ENCODE peak calls at places on chromosomes 6 and 20, in seven cellular contexts. Q, J, V, N, C, W and M are unnamed samples.

GRCh38 chr6:45483021-45483420 is 105.3 kb upstream of the SUPT3H start:
- DNase-seq in Q (peak), J (no peak), V (no peak), N (peak), C (no peak), W (no peak), M (peak)

GRCh38 chr6:149275621-149276020 is 41.9 kb upstream of the TAB2 start:
- DNase-seq in Q (no peak), J (no peak), V (no peak), N (no peak), C (no peak), W (no peak), M (no peak)

GRCh38 chr6:125533710-125534397 is 215.6 kb upstream of the HEY2 start:
- DNase-seq in Q (no peak), J (peak), V (no peak), N (no peak), C (no peak), W (no peak), M (no peak)

GRCh38 chr6:93784794-93785757 is 365.7 kb upstream of the EPHA7 start:
- DNase-seq in Q (peak), J (no peak), V (no peak), N (peak), C (no peak), W (no peak), M (no peak)

GRCh38 chr20:48238781-48239180 is 453.5 kb upstream of the SULF2 start:
- DNase-seq in Q (no peak), J (no peak), V (no peak), N (no peak), C (no peak), W (no peak), M (no peak)

GRCh38 chr20:8375898-8376297 is 243.8 kb downstream of the PLCB1 start:
- DNase-seq in Q (no peak), J (no peak), V (no peak), N (peak), C (no peak), W (no peak), M (no peak)

GRCh38 chr20:3889489-3890409 is 562 bp downstream of the PANK2 start:
- DNase-seq in Q (peak), J (no peak), V (peak), N (no peak), C (no peak), W (peak), M (no peak)

GRCh38 chr20:5688431-5688972 is 61.7 kb upstream of the SHLD1 start:
- DNase-seq in Q (no peak), J (no peak), V (no peak), N (no peak), C (no peak), W (no peak), M (no peak)

GRCh38 chr6:112149719-112150263 is 62.4 kb downstream of the FAM229B start:
- DNase-seq in Q (peak), J (no peak), V (no peak), N (peak), C (no peak), W (no peak), M (peak)

GRCh38 chr6:135181333-135182119 is 418 bp downstream of the MYB start:
- DNase-seq in Q (no peak), J (no peak), V (no peak), N (no peak), C (no peak), W (no peak), M (no peak)

GRCh38 chr20:25308671-25309394 is 60.9 kb downstream of the PYGB start:
- DNase-seq in Q (peak), J (no peak), V (no peak), N (peak), C (no peak), W (no peak), M (no peak)

GRCh38 chr20:44961868-44962267 is 1.7 kb upstream of the TOMM34 start:
- DNase-seq in Q (peak), J (no peak), V (no peak), N (no peak), C (no peak), W (no peak), M (no peak)

GRCh38 chr20:19947611-19948264 is 69.4 kb upstream of the NAA20 start:
- DNase-seq in Q (peak), J (no peak), V (no peak), N (peak), C (no peak), W (peak), M (no peak)

GRCh38 chr20:41072099-41072798 is 43.6 kb downstream of the TOP1 start:
- DNase-seq in Q (peak), J (no peak), V (peak), N (peak), C (no peak), W (no peak), M (no peak)

GRCh38 chr6:147126618-147127022 is 77.6 kb upstream of the STXBP5 start:
- DNase-seq in Q (no peak), J (no peak), V (no peak), N (peak), C (no peak), W (no peak), M (no peak)

GRCh38 chr20:542777-543368 is 717 bp downstream of the CSNK2A1 start:
- DNase-seq in Q (no peak), J (no peak), V (no peak), N (peak), C (no peak), W (peak), M (no peak)

GRCh38 chr20:11675920-11676617 is 241.6 kb upstream of the BTBD3 start:
- DNase-seq in Q (no peak), J (no peak), V (no peak), N (peak), C (no peak), W (no peak), M (no peak)

GRCh38 chr6:112372213-112372806 is 25.2 kb downstream of the RFPL4B start:
- DNase-seq in Q (peak), J (peak), V (no peak), N (peak), C (no peak), W (no peak), M (no peak)

GRCh38 chr20:25039697-25040437 is 18.1 kb downstream of the ACSS1 start:
- DNase-seq in Q (peak), J (no peak), V (peak), N (peak), C (peak), W (peak), M (peak)

GRCh38 chr6:76814496-76815458 is 648.5 kb downstream of the HTR1B start:
- DNase-seq in Q (no peak), J (no peak), V (no peak), N (peak), C (no peak), W (no peak), M (no peak)

GRCh38 chr20:528923-529594 is 14.5 kb downstream of the CSNK2A1 start:
- DNase-seq in Q (peak), J (no peak), V (no peak), N (peak), C (no peak), W (no peak), M (no peak)

GRCh38 chr6:14121936-14122344 is 4.4 kb downstream of the CD83 start:
- DNase-seq in Q (no peak), J (no peak), V (no peak), N (no peak), C (no peak), W (no peak), M (peak)

GRCh38 chr20:36861625-36861874 is 14.4 kb upstream of the TLDC2 start:
- DNase-seq in Q (peak), J (no peak), V (no peak), N (no peak), C (no peak), W (no peak), M (no peak)

GRCh38 chr6:31713465-31713864 is 1.7 kb upstream of the LY6G6D start:
- DNase-seq in Q (no peak), J (no peak), V (no peak), N (no peak), C (no peak), W (no peak), M (no peak)

GRCh38 chr6:18213439-18213838 is 50.9 kb downstream of the DEK start:
- DNase-seq in Q (no peak), J (no peak), V (no peak), N (no peak), C (no peak), W (no peak), M (no peak)

GRCh38 chr6:30396833-30397479 is 52.0 kb downstream of the RPP21 start:
- DNase-seq in Q (peak), J (peak), V (peak), N (peak), C (peak), W (peak), M (peak)

GRCh38 chr20:37296371-37296770 is 6.9 kb downstream of the MANBAL start:
- DNase-seq in Q (no peak), J (peak), V (no peak), N (no peak), C (no peak), W (no peak), M (no peak)

GRCh38 chr6:79453558-79454042 is 83.6 kb downstream of the LCA5 start:
- DNase-seq in Q (peak), J (no peak), V (no peak), N (peak), C (no peak), W (no peak), M (peak)

GRCh38 chr6:136728976-136729515 is 63.2 kb downstream of the MAP3K5 start:
- DNase-seq in Q (no peak), J (no peak), V (no peak), N (no peak), C (no peak), W (no peak), M (no peak)

GRCh38 chr6:150745896-150746295 is 119.6 kb upstream of the MTHFD1L start:
- DNase-seq in Q (no peak), J (peak), V (no peak), N (no peak), C (no peak), W (no peak), M (no peak)

GRCh38 chr6:136582702-136583471 is 32.7 kb upstream of the MAP7 start:
- DNase-seq in Q (peak), J (peak), V (no peak), N (peak), C (no peak), W (no peak), M (no peak)

GRCh38 chr20:6976535-6976934 is 209.0 kb downstream of the BMP2 start:
- DNase-seq in Q (no peak), J (no peak), V (no peak), N (no peak), C (no peak), W (no peak), M (no peak)

GRCh38 chr6:39493717-39494116 is 171.2 kb upstream of the KCNK16 start:
- DNase-seq in Q (no peak), J (no peak), V (no peak), N (peak), C (no peak), W (no peak), M (no peak)

GRCh38 chr6:143078468-143079324 is 18.0 kb downstream of the AIG1 start:
- DNase-seq in Q (no peak), J (no peak), V (no peak), N (no peak), C (no peak), W (no peak), M (no peak)

GRCh38 chr20:46523696-46524328 is 10.5 kb upstream of the ZNF334 start:
- DNase-seq in Q (no peak), J (no peak), V (no peak), N (peak), C (no peak), W (no peak), M (no peak)

GRCh38 chr6:4370066-4370465 is 234.7 kb upstream of the ECI2 start:
- DNase-seq in Q (peak), J (no peak), V (no peak), N (peak), C (no peak), W (no peak), M (no peak)

GRCh38 chr6:134389129-134389528 is 71.2 kb upstream of the SGK1 start:
- DNase-seq in Q (no peak), J (no peak), V (no peak), N (no peak), C (no peak), W (no peak), M (no peak)

GRCh38 chr6:7247179-7247456 is 65.9 kb downstream of the SSR1 start:
- DNase-seq in Q (no peak), J (no peak), V (no peak), N (no peak), C (no peak), W (no peak), M (no peak)